ENCODE peak calls at places on chromosomes 12 and 14, in seven cellular contexts. O is upper lobe of left lung; X is CD4-positive, alpha-beta memory T cell; U is PC-3; L is GM23248; S is left ventricle myocardium inferior; P is SJCRH30. R is an unnamed sample.
A peak's percentile ranks its signal among the peaks of the same experiment; 100 is the strongest.

GRCh38 chr14:103871596-103872480 is 24.5 kb upstream of the PPP1R13B start:
- DNase-seq in O (peak; percentile 97), X (peak; percentile 61), U (no peak), L (peak; percentile 27), S (peak; percentile 72), P (no peak), R (peak; percentile 93)

GRCh38 chr14:78747809-78748208 is 577.6 kb downstream of the NRXN3 start:
- DNase-seq in O (no peak), X (no peak), U (no peak), L (no peak), S (no peak), P (no peak), R (no peak)

GRCh38 chr12:6532051-6532926 is 2.0 kb upstream of the GAPDH start:
- DNase-seq in O (no peak), X (peak; percentile 82), U (peak; percentile 94), L (peak; percentile 100), S (no peak), P (peak; percentile 60), R (peak; percentile 75)

GRCh38 chr12:113359939-113360748 is 1.8 kb downstream of the PLBD2 start:
- DNase-seq in O (no peak), X (no peak), U (peak; percentile 19), L (peak; percentile 54), S (peak; percentile 23), P (no peak), R (peak; percentile 55)

GRCh38 chr14:68359862-68360552 is 432.9 kb downstream of the ZFP36L1 start:
- DNase-seq in O (no peak), X (no peak), U (peak; percentile 28), L (peak; percentile 45), S (peak; percentile 55), P (no peak), R (peak; percentile 89)

GRCh38 chr14:75752907-75753594 is 92.0 kb downstream of the TTLL5 start:
- DNase-seq in O (no peak), X (no peak), U (no peak), L (peak; percentile 71), S (no peak), P (no peak), R (no peak)

GRCh38 chr12:5318874-5319273 is 113.0 kb upstream of the NTF3 start:
- DNase-seq in O (no peak), X (no peak), U (peak; percentile 31), L (peak; percentile 88), S (no peak), P (peak; percentile 21), R (no peak)

GRCh38 chr12:67410667-67411067 is 141.5 kb downstream of the CAND1 start:
- DNase-seq in O (no peak), X (no peak), U (no peak), L (peak; percentile 25), S (no peak), P (peak; percentile 49), R (no peak)

GRCh38 chr12:131755305-131756113 is 44.6 kb downstream of the SFSWAP start:
- DNase-seq in O (peak; percentile 61), X (peak; percentile 46), U (peak; percentile 61), L (peak; percentile 39), S (no peak), P (peak; percentile 31), R (no peak)

GRCh38 chr14:96264850-96265249 is 8.8 kb downstream of the BDKRB1 start:
- DNase-seq in O (no peak), X (no peak), U (peak; percentile 32), L (peak; percentile 59), S (no peak), P (no peak), R (no peak)

GRCh38 chr14:104707629-104708595 is 16.1 kb upstream of the ADSS1 start:
- DNase-seq in O (peak; percentile 78), X (no peak), U (no peak), L (no peak), S (no peak), P (no peak), R (no peak)

GRCh38 chr14:92316116-92316515 is 6.8 kb upstream of the SLC24A4 start:
- DNase-seq in O (no peak), X (no peak), U (no peak), L (no peak), S (no peak), P (no peak), R (no peak)

GRCh38 chr12:52228931-52229330 is 4.1 kb upstream of the KRT7 start:
- DNase-seq in O (no peak), X (no peak), U (peak; percentile 48), L (no peak), S (no peak), P (no peak), R (no peak)

GRCh38 chr12:52141306-52141705 is 50.5 kb downstream of the KRT80 start:
- DNase-seq in O (no peak), X (no peak), U (no peak), L (no peak), S (no peak), P (no peak), R (no peak)

GRCh38 chr14:102655154-102655553 is 62.7 kb downstream of the RCOR1 start:
- DNase-seq in O (no peak), X (no peak), U (peak; percentile 83), L (peak; percentile 53), S (no peak), P (no peak), R (no peak)

GRCh38 chr14:75542585-75543091 is 20.4 kb downstream of the BATF start:
- DNase-seq in O (peak; percentile 29), X (peak; percentile 71), U (no peak), L (peak; percentile 38), S (peak; percentile 59), P (no peak), R (peak; percentile 84)

GRCh38 chr14:103123128-103123633 is at the start of gene TNFAIP2:
- DNase-seq in O (peak; percentile 93), X (no peak), U (no peak), L (peak; percentile 64), S (peak; percentile 79), P (no peak), R (peak; percentile 80)

GRCh38 chr12:2681426-2682205 is 113.2 kb upstream of the FKBP4 start:
- DNase-seq in O (peak; percentile 27), X (no peak), U (no peak), L (no peak), S (no peak), P (no peak), R (no peak)

GRCh38 chr12:26878661-26879119 is 45.7 kb upstream of the ITPR2 start:
- DNase-seq in O (peak; percentile 24), X (no peak), U (no peak), L (no peak), S (peak; percentile 87), P (peak; percentile 29), R (peak; percentile 91)

GRCh38 chr12:26874501-26875296 is 41.7 kb upstream of the ITPR2 start:
- DNase-seq in O (no peak), X (no peak), U (no peak), L (no peak), S (no peak), P (peak; percentile 22), R (no peak)

GRCh38 chr12:26884765-26885576 is 52.0 kb upstream of the ITPR2 start:
- DNase-seq in O (peak; percentile 25), X (peak; percentile 81), U (peak; percentile 99), L (peak; percentile 83), S (peak; percentile 60), P (peak; percentile 76), R (peak; percentile 78)

DNA sequence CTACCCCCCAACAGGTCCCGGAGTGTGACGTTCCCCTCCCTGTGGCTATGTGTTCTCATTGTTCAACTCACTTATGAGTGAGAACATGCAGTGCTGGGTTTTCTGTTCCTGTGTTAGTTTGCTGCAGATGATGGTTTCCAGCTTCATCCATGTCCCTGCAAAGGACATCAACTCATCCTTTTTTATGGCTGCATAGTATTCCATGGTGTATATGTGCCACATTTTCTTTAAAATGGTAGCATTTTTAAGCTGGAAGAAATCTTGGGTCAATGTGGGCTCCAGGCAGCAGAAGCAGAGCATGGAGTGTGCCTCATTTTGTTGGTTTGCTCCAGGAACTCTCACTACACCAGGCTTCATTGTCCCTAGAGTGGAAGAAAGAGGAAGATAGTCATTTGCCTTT is 47.6 kb upstream of the ITPR2 start:
- DNase-seq in O (no peak), X (no peak), U (no peak), L (no peak), S (no peak), P (no peak), R (no peak)
- H3K27ac ChIP-seq in O (no peak overlapping the region), X (no peak overlapping the region), U (no peak overlapping the region), L (no peak overlapping the region), S (no peak overlapping the region), P (no peak overlapping the region), R (no peak overlapping the region)

GRCh38 chr12:109532721-109533486 is 40.4 kb downstream of the MMAB start:
- DNase-seq in O (no peak), X (no peak), U (no peak), L (no peak), S (no peak), P (no peak), R (no peak)

GRCh38 chr12:109530301-109530685 is 43.0 kb downstream of the MMAB start:
- DNase-seq in O (no peak), X (no peak), U (no peak), L (no peak), S (no peak), P (no peak), R (no peak)

GRCh38 chr12:109531411-109531810 is 41.9 kb downstream of the MMAB start:
- DNase-seq in O (no peak), X (no peak), U (no peak), L (no peak), S (no peak), P (peak; percentile 65), R (no peak)

GRCh38 chr12:109527489-109528123 is 45.7 kb downstream of the MMAB start:
- DNase-seq in O (no peak), X (no peak), U (no peak), L (no peak), S (no peak), P (no peak), R (no peak)

DNA sequence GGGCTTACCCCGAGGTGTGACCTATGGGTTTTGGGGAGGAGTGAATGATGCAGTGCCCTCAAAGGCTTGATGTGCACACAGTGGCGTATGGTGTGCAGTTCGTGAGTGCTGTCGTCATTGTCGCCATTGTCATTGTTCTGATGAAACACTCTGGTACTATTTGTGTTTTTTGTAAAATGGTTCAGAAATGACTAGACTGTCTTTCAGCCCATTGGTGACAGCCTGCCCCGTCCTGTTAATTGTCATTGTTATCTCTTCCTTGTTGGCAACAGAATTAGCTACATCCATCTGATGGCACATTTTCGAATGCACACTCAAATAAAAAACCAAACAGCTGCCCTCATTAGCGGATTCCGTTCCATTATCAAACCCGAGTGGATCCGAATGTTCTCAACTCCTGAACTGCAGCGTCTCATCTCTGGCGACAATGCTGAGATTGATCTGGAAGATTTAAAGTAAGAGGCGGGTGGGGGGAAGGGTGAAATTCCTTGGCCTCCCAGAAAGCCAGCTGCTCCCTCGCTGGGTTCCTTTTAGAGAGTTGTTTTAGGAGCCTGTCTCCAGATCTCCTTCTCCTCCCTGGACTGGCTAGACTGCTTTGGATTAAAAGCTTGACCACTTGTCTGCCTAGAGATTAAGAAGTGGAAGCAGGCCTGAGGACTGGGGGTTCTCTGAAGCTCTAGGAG is 43.5 kb downstream of the MMAB start:
- DNase-seq in O (no peak), X (no peak), U (no peak), L (no peak), S (no peak), P (peak; percentile 68), R (no peak)
- H3K4me1 ChIP-seq in O (no peaks in the 10 kb centered on the region), X (no peaks in the 10 kb centered on the region), U (no peaks in the 10 kb centered on the region), L (no peaks in the 10 kb centered on the region), S (no peaks in the 10 kb centered on the region), P (peaks cover 43% of the 10 kb centered on the region), R (no peaks in the 10 kb centered on the region)

GRCh38 chr14:21528381-21529348 is 2.5 kb upstream of the SALL2 start:
- DNase-seq in O (no peak), X (no peak), U (peak; percentile 35), L (no peak), S (no peak), P (no peak), R (no peak)
- H3K27ac ChIP-seq in O (no peak overlapping the region), X (no peak overlapping the region), U (peak overlapping the region; percentile 42), L (no peak overlapping the region), S (no peak overlapping the region), P (no peak overlapping the region), R (no peak overlapping the region)

GRCh38 chr12:96205909-96206308 is 11.7 kb downstream of the ELK3 start:
- DNase-seq in O (no peak), X (peak; percentile 71), U (no peak), L (no peak), S (no peak), P (no peak), R (no peak)
- H3K4me1 ChIP-seq in O (peaks cover 43% of the 10 kb centered on the region), X (peaks cover 95% of the 10 kb centered on the region), U (peaks cover 10% of the 10 kb centered on the region), L (peaks cover 22% of the 10 kb centered on the region), S (peaks cover 81% of the 10 kb centered on the region), P (no peaks in the 10 kb centered on the region), R (peaks cover 2% of the 10 kb centered on the region)